ENCODE peak calls at places on chromosomes 3 and 15, in six cellular contexts. N is spleen, Z is tibial nerve, P is stomach, J is transverse colon, Y is IMR-90. W is an unnamed sample. For H3K27me3, the result is how much of the 10 kb centered on the place peaks cover.

GRCh38 chr3:195551381-195551978 is 8.4 kb upstream of the PPP1R2 start:
- DNase-seq in N (peak), Z (no peak), J (no peak), P (no peak), Y (no peak), W (peak)

GRCh38 chr15:90561344-90562244 is 31.9 kb downstream of the CRTC3 start:
- DNase-seq in J (no peak), P (no peak), Y (peak), Z (no peak), N (no peak), W (no peak)

GRCh38 chr3:10395671-10396070 is 74.8 kb upstream of the SEC13 start:
- DNase-seq in Z (no peak), P (no peak), J (peak), Y (no peak), N (peak), W (no peak)

GRCh38 chr3:62761711-62762110 is 113.5 kb downstream of the CADPS start:
- DNase-seq in Y (no peak), Z (no peak), P (no peak), J (no peak), N (no peak), W (no peak)

GRCh38 chr15:75030023-75030413 is 6.6 kb downstream of the PPCDC start:
- DNase-seq in N (no peak), P (no peak), J (no peak), Z (no peak), Y (peak), W (no peak)

GRCh38 chr3:137762674-137763593 is 1.2 kb upstream of the SOX14 start:
- DNase-seq in Z (no peak), J (no peak), Y (no peak), P (no peak), N (no peak), W (no peak)

GRCh38 chr3:145448436-145448835 is 712.5 kb downstream of the PLOD2 start:
- DNase-seq in P (no peak), N (no peak), Z (no peak), J (no peak), Y (no peak), W (no peak)

GRCh38 chr3:74766405-74766804 is 151.9 kb upstream of the CNTN3 start:
- DNase-seq in Y (no peak), P (no peak), Z (no peak), N (no peak), J (no peak), W (no peak)

GRCh38 chr15:49877117-49877860 is 241.7 kb downstream of the ATP8B4 start:
- DNase-seq in N (no peak), P (no peak), Y (peak), Z (no peak), J (no peak), W (no peak)

GRCh38 chr3:197830967-197831313 is 39.9 kb downstream of the LRCH3 start:
- DNase-seq in Y (no peak), N (no peak), P (no peak), J (no peak), Z (no peak), W (no peak)

GRCh38 chr15:27587810-27588209 is 511.3 kb downstream of the OCA2 start:
- DNase-seq in J (no peak), Y (no peak), N (no peak), P (no peak), Z (no peak), W (no peak)

GRCh38 chr3:112126501-112126900 is 6.5 kb downstream of the GCSAM start:
- DNase-seq in Z (no peak), Y (peak), J (no peak), P (no peak), N (no peak), W (no peak)

GRCh38 chr3:193794002-193794835 is 201.2 kb downstream of the OPA1 start:
- DNase-seq in J (no peak), P (no peak), Y (no peak), N (no peak), Z (no peak), W (no peak)

GRCh38 chr3:49016414-49017228 is 1.8 kb downstream of the DALRD3 start:
- DNase-seq in Z (no peak), N (no peak), Y (no peak), J (no peak), P (no peak), W (no peak)

GRCh38 chr3:35665390-35666055 is 26.2 kb downstream of the ARPP21 start:
- DNase-seq in Y (peak), J (no peak), P (no peak), N (no peak), Z (no peak), W (no peak)

GRCh38 chr3:128178782-128179473 is 25.6 kb downstream of the EEFSEC start:
- DNase-seq in Y (peak), P (no peak), N (no peak), J (no peak), Z (no peak), W (no peak)

GRCh38 chr15:88193415-88193814 is 63.1 kb downstream of the NTRK3 start:
- DNase-seq in Y (no peak), P (no peak), Z (no peak), J (no peak), N (no peak), W (no peak)

GRCh38 chr15:73593278-73594074 is 39.7 kb downstream of the NPTN start:
- DNase-seq in Y (peak), P (no peak), N (no peak), Z (no peak), J (no peak), W (peak)

GRCh38 chr3:132504375-132504921 is 87.1 kb downstream of the DNAJC13 start:
- DNase-seq in Y (peak), P (no peak), Z (no peak), N (no peak), J (no peak), W (no peak)

GRCh38 chr15:92882697-92883642 is 17.2 kb upstream of the CHD2 start:
- DNase-seq in Z (no peak), J (no peak), Y (no peak), N (peak), P (no peak), W (no peak)
- TF ChIP-seq POLR2A in Z (peak), J (peak), Y (peak), N (peak), P (no peak), W (peak)

GRCh38 chr3:64685800-64686445 is 1.9 kb downstream of the ADAMTS9 start:
- DNase-seq in N (peak), J (peak), P (peak), Z (peak), Y (peak), W (peak)
- TF ChIP-seq CTCF in N (peak), J (peak), P (peak), Z (peak), Y (peak), W (no peak)

DNA sequence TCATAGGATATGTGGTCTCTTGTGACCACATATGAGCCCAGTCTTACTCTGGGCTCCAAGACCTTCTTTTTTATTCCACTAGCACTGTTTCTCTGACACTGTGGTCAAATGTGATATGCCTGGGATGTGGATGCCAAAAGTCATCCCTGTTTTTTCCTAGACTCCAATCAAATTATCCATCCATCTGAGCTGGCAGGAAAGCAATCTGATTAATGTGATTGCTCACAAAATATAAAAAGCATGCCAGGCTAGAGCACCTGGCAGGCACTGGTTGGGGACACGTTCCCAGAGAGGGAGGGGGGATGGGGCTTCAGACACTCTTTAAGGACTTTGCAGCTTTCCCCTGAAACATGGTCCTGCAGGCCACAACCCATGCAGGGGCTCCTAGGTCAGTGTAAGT is 3.1 kb upstream of the CFAP100 start:
- DNase-seq in Y (no peak), P (peak), J (no peak), Z (no peak), N (no peak), W (no peak)
- H3K27me3 ChIP-seq in Y (under half), P (under half), J (under half), Z (under half), N (under half), W (under half)

DNA sequence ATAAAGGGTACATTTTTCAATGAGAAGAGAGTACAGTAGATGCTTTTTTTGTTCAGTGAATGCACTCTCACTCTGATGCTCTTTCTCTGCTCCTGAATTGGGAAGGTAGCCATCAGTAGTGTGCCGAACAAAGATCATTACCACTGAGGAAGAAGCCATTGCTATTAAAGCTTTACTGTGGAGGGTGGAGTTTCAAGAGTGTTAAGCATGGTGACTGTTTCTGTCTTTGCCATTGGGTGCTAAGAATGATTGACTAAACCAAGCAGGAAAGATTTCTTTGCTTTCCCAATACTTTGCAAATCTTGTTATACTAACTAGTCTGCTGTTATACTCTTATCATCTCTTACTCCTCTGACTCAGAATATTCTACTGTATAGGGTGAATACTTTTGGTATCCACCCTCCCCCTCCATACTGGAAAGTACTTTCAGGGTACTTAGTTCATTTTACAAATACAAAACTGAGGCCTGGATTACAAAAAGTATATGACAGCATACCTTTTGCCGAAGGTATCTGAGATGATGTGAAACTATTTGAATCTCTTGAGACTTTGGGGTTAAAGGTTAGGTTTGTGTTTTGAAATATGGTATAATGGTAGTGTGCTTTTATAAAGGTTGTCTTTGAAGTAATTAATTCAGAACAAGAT is 1.7 kb downstream of the RAB11A start:
- DNase-seq in J (no peak), P (no peak), N (no peak), Z (no peak), Y (peak), W (no peak)
- TF ChIP-seq POLR2A in J (peak), P (no peak), N (no peak), Z (no peak), Y (no peak), W (no peak)

W was measured in testis.